ENCODE peak calls at places on chromosome 19, in ten cellular contexts. X is tibial nerve, H is upper lobe of left lung, O is gastrocnemius medialis, R is body of pancreas, A is K562, L is H1, Y is stomach, U is A549, W is spleen. Z is an unnamed sample.

GRCh38 chr19:42270346-42271044 is 1.4 kb downstream of the CIC start:
- DNase-seq in H (peak; percentile 79), A (peak; percentile 42), O (no peak), L (no peak), U (peak; percentile 83), X (no peak), W (peak; percentile 90), R (peak; percentile 69), Y (peak; percentile 63), Z (peak; percentile 75)

GRCh38 chr19:51098366-51099069 is 9.7 kb downstream of the CTU1 start:
- DNase-seq in O (no peak), R (no peak), H (peak; percentile 90), W (peak; percentile 83), A (no peak), Y (no peak), X (no peak), U (no peak), L (no peak), Z (no peak)

GRCh38 chr19:38251564-38252051 is 4.6 kb downstream of the PPP1R14A start:
- DNase-seq in L (no peak), O (peak; percentile 20), H (no peak), A (peak; percentile 21), U (no peak), W (no peak), Y (no peak), R (no peak), X (peak; percentile 48), Z (no peak)

GRCh38 chr19:4640247-4641000 is 1.1 kb downstream of the TNFAIP8L1 start:
- DNase-seq in X (no peak), R (no peak), A (no peak), W (peak; percentile 82), O (no peak), H (no peak), L (no peak), Y (no peak), U (no peak), Z (peak; percentile 64)

GRCh38 chr19:30068528-30069395 is 126.7 kb downstream of the URI1 start:
- DNase-seq in Y (peak; percentile 4), L (no peak), U (no peak), H (no peak), X (no peak), A (no peak), R (no peak), O (no peak), W (peak; percentile 64), Z (peak; percentile 15)

GRCh38 chr19:39390460-39390758 is 497 bp downstream of the PAF1 start:
- DNase-seq in H (no peak), Y (peak; percentile 75), A (no peak), X (no peak), L (no peak), O (no peak), W (no peak), R (peak; percentile 75), U (no peak), Z (peak; percentile 86)

GRCh38 chr19:24060687-24061356 is 26.2 kb upstream of the ZNF254 start:
- DNase-seq in H (no peak), O (no peak), X (no peak), Y (no peak), R (no peak), A (no peak), U (no peak), L (no peak), W (no peak), Z (no peak)

GRCh38 chr19:3268326-3268725 is 43.9 kb downstream of the CELF5 start:
- DNase-seq in Y (no peak), L (no peak), H (no peak), R (no peak), X (no peak), A (no peak), U (no peak), W (no peak), O (no peak), Z (no peak)

GRCh38 chr19:38557205-38557799 is 60.5 kb downstream of the MAP4K1 start:
- DNase-seq in X (no peak), A (peak; percentile 77), W (peak; percentile 85), Y (peak; percentile 29), L (no peak), H (no peak), U (peak; percentile 44), R (no peak), O (no peak), Z (peak; percentile 79)

GRCh38 chr19:55287361-55288079 is 3.7 kb downstream of the BRSK1 start:
- DNase-seq in R (no peak), U (no peak), O (no peak), A (no peak), X (no peak), L (no peak), W (no peak), Y (no peak), H (no peak), Z (no peak)

GRCh38 chr19:42658148-42658547 is 63.4 kb upstream of the CEACAM8 start:
- DNase-seq in A (no peak), R (no peak), W (no peak), H (no peak), L (no peak), X (no peak), U (no peak), Y (no peak), O (no peak), Z (no peak)

GRCh38 chr19:13050274-13050673 is 52.4 kb downstream of the LYL1 start:
- DNase-seq in A (no peak), U (no peak), W (no peak), L (no peak), H (no peak), O (no peak), Y (no peak), R (no peak), X (no peak), Z (no peak)

GRCh38 chr19:13053761-13054604 is 48.7 kb downstream of the LYL1 start:
- DNase-seq in O (no peak), W (no peak), R (peak; percentile 91), H (peak; percentile 78), X (peak; percentile 83), Y (peak; percentile 89), A (no peak), L (no peak), U (peak; percentile 59), Z (peak; percentile 68)

GRCh38 chr19:13053238-13053637 is 49.4 kb downstream of the LYL1 start:
- DNase-seq in A (no peak), Y (no peak), O (no peak), L (no peak), H (no peak), U (no peak), X (no peak), W (no peak), R (no peak), Z (no peak)

GRCh38 chr19:13052447-13053232 is 50.0 kb downstream of the LYL1 start:
- DNase-seq in X (no peak), L (no peak), Y (no peak), R (no peak), U (no peak), A (no peak), W (no peak), H (no peak), O (no peak), Z (no peak)

GRCh38 chr19:13051581-13052165 is 51.0 kb downstream of the LYL1 start:
- DNase-seq in L (no peak), U (peak; percentile 14), H (peak; percentile 92), O (peak; percentile 63), W (no peak), X (peak; percentile 50), R (peak; percentile 84), A (peak; percentile 95), Y (peak; percentile 88), Z (peak; percentile 22)
- H3K4me1 ChIP-seq in L (peaks cover 7% of the 10 kb centered on the region), U (peaks cover 36% of the 10 kb centered on the region), H (peaks cover 87% of the 10 kb centered on the region), O (peaks cover 89% of the 10 kb centered on the region), W (peaks cover 30% of the 10 kb centered on the region), X (peaks cover 76% of the 10 kb centered on the region), R (peaks cover 73% of the 10 kb centered on the region), A (peaks cover 11% of the 10 kb centered on the region), Y (peaks cover 90% of the 10 kb centered on the region), Z (peaks cover 9% of the 10 kb centered on the region)

DNA sequence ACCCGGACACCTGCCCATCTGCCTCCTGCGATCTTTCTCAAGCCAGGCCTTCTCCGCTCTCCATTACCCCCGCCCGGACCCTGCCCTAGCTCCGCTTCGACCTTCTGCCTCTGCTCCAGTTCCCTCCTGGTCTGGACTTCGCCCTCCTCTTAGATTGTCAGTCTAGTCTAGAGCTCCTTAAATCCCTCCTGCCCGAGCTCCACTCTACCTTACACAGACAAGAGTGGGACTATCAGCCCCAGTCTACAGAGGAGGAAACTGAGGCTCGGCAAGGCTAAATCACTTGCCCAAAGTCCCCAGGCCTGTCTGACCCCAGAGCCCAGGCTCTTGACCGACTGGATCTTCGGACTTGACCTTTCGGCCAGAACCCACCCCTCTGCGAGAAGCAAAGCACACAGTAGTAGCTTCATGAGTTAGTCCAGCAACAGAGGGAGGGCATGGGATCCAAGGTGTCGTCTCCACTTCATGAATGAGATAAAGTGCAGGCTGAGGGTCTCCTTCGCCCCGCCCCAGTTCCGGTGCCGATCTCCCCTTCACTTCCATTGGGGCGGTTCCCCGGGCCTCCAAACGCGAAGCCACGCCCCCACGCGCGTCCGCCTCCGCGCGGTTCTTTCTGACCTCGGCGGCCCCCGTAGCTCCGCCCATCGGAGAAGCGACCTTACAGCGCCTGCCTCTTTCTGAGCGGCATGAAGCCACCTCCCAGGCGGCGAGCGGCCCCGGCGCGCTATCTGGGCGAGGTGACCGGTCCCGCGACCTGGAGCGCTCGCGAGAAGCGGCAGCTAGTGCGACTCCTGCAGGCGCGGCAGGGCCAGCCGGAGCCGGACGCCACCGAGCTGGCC is at the start of gene SNAPC2:
- DNase-seq in U (peak; percentile 94), O (peak; percentile 88), L (peak; percentile 80), W (peak; percentile 99), A (peak; percentile 81), R (peak; percentile 98), X (peak; percentile 95), Y (peak; percentile 98), H (peak; percentile 100), Z (peak; percentile 99)
- TF ChIP-seq POLR2A in U (peak; percentile 51), O (peak; percentile 53), L (peak; percentile 35), W (no peak), A (peak; percentile 81), R (peak; percentile 39), X (peak; percentile 40), Y (no peak), H (peak; percentile 67), Z (peak; percentile 33)

DNA sequence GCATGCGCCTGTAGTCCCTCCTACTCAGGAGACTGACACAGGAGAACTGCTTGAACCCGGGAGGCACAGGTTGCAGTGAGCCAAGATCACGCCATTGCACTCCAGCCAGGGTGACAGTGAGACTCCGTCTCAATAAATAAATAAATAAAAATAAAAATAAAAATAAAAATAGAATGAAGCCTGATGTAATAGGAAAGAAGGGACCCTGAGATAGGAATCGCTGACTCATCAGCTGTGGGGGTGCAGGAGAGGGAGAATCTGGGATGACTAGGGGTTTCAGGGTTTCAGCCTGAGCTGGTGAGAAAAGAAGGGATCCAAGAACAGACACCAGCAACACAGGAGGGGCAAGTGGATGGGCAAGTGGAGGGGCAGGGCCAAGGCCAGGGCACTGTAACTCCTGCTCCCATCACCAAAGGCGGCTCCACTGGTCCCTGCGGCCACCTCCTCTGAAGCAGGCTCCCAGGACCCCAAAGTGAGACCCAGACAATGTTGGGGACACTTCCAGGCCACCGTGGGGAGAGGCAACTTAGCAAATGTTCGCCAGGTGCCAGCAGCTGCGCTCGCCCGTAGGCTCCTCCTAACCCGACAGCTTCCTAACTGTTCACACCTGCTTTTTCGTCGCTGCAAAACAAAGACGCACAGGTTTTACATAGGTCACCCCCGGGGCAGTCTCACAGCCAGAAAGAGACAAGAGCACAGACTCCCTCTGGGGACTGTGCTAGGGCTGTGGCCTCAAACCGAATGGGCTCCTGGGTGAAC is 1.2 kb downstream of the HAUS8 start:
- DNase-seq in R (no peak), O (no peak), L (no peak), A (peak; percentile 43), Y (no peak), W (peak; percentile 81), H (no peak), U (no peak), X (no peak), Z (peak; percentile 74)
- H3K4me1 ChIP-seq in R (peaks cover 25% of the 10 kb centered on the region), O (peaks cover 18% of the 10 kb centered on the region), L (peaks cover under 1% of the 10 kb centered on the region), A (peaks cover 26% of the 10 kb centered on the region), Y (peaks cover 45% of the 10 kb centered on the region), W (peaks cover 34% of the 10 kb centered on the region), H (peaks cover 37% of the 10 kb centered on the region), U (peaks cover 27% of the 10 kb centered on the region), X (peaks cover 45% of the 10 kb centered on the region), Z (no peaks in the 10 kb centered on the region)

GRCh38 chr19:33778089-33778791 is 18.4 kb upstream of the KCTD15 start:
- DNase-seq in A (peak; percentile 95), H (peak; percentile 98), R (peak; percentile 86), W (peak; percentile 97), X (peak; percentile 54), L (no peak), Y (peak; percentile 88), O (peak; percentile 50), U (peak; percentile 85), Z (peak; percentile 84)
- TF ChIP-seq POLR2A in A (no peak), H (no peak), R (no peak), W (no peak), X (no peak), L (no peak), Y (no peak), O (no peak), U (no peak), Z (no peak)

Z was measured in Peyer's patch.